ENCODE peak calls at places on chromosomes 7 and 10, in nine cellular contexts. One of them, this sample, is unnamed.

GRCh38 chr10:132626019-132626760 is 88.6 kb downstream of the INPP5A start:
- DNase-seq in smooth muscle cell of the brain vasculature: no peak
- DNase-seq in progenitor cell of endocrine pancreas: no peak
- DNase-seq in T-helper 1 cell: no peak
- DNase-seq in stimulated activated CD4-positive, alpha-beta T cell treated with anti-CD3 and anti-CD28 coated beads, Interleukin-1b, Interleukin-23, amount 100 ng/mL, for 1 hour: no peak
- DNase-seq in CD4-positive, CD25-positive, alpha-beta regulatory T cell: no peak
- DNase-seq in A549: no peak
- DNase-seq in naive thymus-derived CD8-positive, alpha-beta T cell: no peak
- DNase-seq in stimulated activated CD8-positive, alpha-beta memory T cell treated with anti-CD3 and anti-CD28 coated beads, Interleukin-7, amount 100 ng/mL, for 1 hour: no peak
- DNase-seq in this sample: no peak

GRCh38 chr7:55550010-55550409 is 22.3 kb downstream of the VOPP1 start:
- DNase-seq in A549: peak; percentile 48
- DNase-seq in T-helper 1 cell: no peak
- DNase-seq in stimulated activated CD4-positive, alpha-beta T cell treated with anti-CD3 and anti-CD28 coated beads, Interleukin-1b, Interleukin-23, amount 100 ng/mL, for 1 hour: no peak
- DNase-seq in smooth muscle cell of the brain vasculature: no peak
- DNase-seq in CD4-positive, CD25-positive, alpha-beta regulatory T cell: no peak
- DNase-seq in naive thymus-derived CD8-positive, alpha-beta T cell: no peak
- DNase-seq in stimulated activated CD8-positive, alpha-beta memory T cell treated with anti-CD3 and anti-CD28 coated beads, Interleukin-7, amount 100 ng/mL, for 1 hour: no peak
- DNase-seq in progenitor cell of endocrine pancreas: no peak
- DNase-seq in this sample: no peak

GRCh38 chr7:99397632-99397983 is 10.8 kb downstream of the PDAP1 start:
- DNase-seq in CD4-positive, CD25-positive, alpha-beta regulatory T cell: no peak
- DNase-seq in T-helper 1 cell: no peak
- DNase-seq in A549: no peak
- DNase-seq in progenitor cell of endocrine pancreas: no peak
- DNase-seq in smooth muscle cell of the brain vasculature: no peak
- DNase-seq in stimulated activated CD4-positive, alpha-beta T cell treated with anti-CD3 and anti-CD28 coated beads, Interleukin-1b, Interleukin-23, amount 100 ng/mL, for 1 hour: no peak
- DNase-seq in stimulated activated CD8-positive, alpha-beta memory T cell treated with anti-CD3 and anti-CD28 coated beads, Interleukin-7, amount 100 ng/mL, for 1 hour: no peak
- DNase-seq in naive thymus-derived CD8-positive, alpha-beta T cell: no peak
- DNase-seq in this sample: no peak

GRCh38 chr7:48139461-48139860 is 31.8 kb upstream of the ABCA13 start:
- DNase-seq in stimulated activated CD4-positive, alpha-beta T cell treated with anti-CD3 and anti-CD28 coated beads, Interleukin-1b, Interleukin-23, amount 100 ng/mL, for 1 hour: no peak
- DNase-seq in progenitor cell of endocrine pancreas: no peak
- DNase-seq in CD4-positive, CD25-positive, alpha-beta regulatory T cell: no peak
- DNase-seq in A549: peak; percentile 68
- DNase-seq in stimulated activated CD8-positive, alpha-beta memory T cell treated with anti-CD3 and anti-CD28 coated beads, Interleukin-7, amount 100 ng/mL, for 1 hour: no peak
- DNase-seq in naive thymus-derived CD8-positive, alpha-beta T cell: no peak
- DNase-seq in smooth muscle cell of the brain vasculature: no peak
- DNase-seq in T-helper 1 cell: no peak
- DNase-seq in this sample: no peak

GRCh38 chr7:105656922-105657521 is 75.7 kb upstream of the EFCAB10 start:
- DNase-seq in A549: peak; percentile 58
- DNase-seq in stimulated activated CD8-positive, alpha-beta memory T cell treated with anti-CD3 and anti-CD28 coated beads, Interleukin-7, amount 100 ng/mL, for 1 hour: peak; percentile 28
- DNase-seq in progenitor cell of endocrine pancreas: no peak
- DNase-seq in smooth muscle cell of the brain vasculature: no peak
- DNase-seq in naive thymus-derived CD8-positive, alpha-beta T cell: peak; percentile 70
- DNase-seq in T-helper 1 cell: peak; percentile 53
- DNase-seq in stimulated activated CD4-positive, alpha-beta T cell treated with anti-CD3 and anti-CD28 coated beads, Interleukin-1b, Interleukin-23, amount 100 ng/mL, for 1 hour: peak; percentile 42
- DNase-seq in CD4-positive, CD25-positive, alpha-beta regulatory T cell: peak; percentile 54
- DNase-seq in this sample: peak; percentile 56

GRCh38 chr7:25854608-25855497 is 297.1 kb upstream of the NFE2L3 start:
- DNase-seq in naive thymus-derived CD8-positive, alpha-beta T cell: peak; percentile 38
- DNase-seq in stimulated activated CD4-positive, alpha-beta T cell treated with anti-CD3 and anti-CD28 coated beads, Interleukin-1b, Interleukin-23, amount 100 ng/mL, for 1 hour: no peak
- DNase-seq in CD4-positive, CD25-positive, alpha-beta regulatory T cell: no peak
- DNase-seq in smooth muscle cell of the brain vasculature: peak; percentile 99
- DNase-seq in T-helper 1 cell: no peak
- DNase-seq in stimulated activated CD8-positive, alpha-beta memory T cell treated with anti-CD3 and anti-CD28 coated beads, Interleukin-7, amount 100 ng/mL, for 1 hour: no peak
- DNase-seq in A549: peak; percentile 98
- DNase-seq in progenitor cell of endocrine pancreas: peak; percentile 48
- DNase-seq in this sample: no peak

GRCh38 chr10:58436071-58436470 is 50.9 kb downstream of the TFAM start:
- DNase-seq in stimulated activated CD8-positive, alpha-beta memory T cell treated with anti-CD3 and anti-CD28 coated beads, Interleukin-7, amount 100 ng/mL, for 1 hour: no peak
- DNase-seq in stimulated activated CD4-positive, alpha-beta T cell treated with anti-CD3 and anti-CD28 coated beads, Interleukin-1b, Interleukin-23, amount 100 ng/mL, for 1 hour: no peak
- DNase-seq in CD4-positive, CD25-positive, alpha-beta regulatory T cell: no peak
- DNase-seq in progenitor cell of endocrine pancreas: no peak
- DNase-seq in A549: peak; percentile 27
- DNase-seq in naive thymus-derived CD8-positive, alpha-beta T cell: peak; percentile 22
- DNase-seq in T-helper 1 cell: no peak
- DNase-seq in smooth muscle cell of the brain vasculature: no peak
- DNase-seq in this sample: no peak

GRCh38 chr10:36538945-36539586 is 586.3 kb upstream of the ANKRD30A start:
- DNase-seq in stimulated activated CD4-positive, alpha-beta T cell treated with anti-CD3 and anti-CD28 coated beads, Interleukin-1b, Interleukin-23, amount 100 ng/mL, for 1 hour: no peak
- DNase-seq in A549: peak; percentile 73
- DNase-seq in smooth muscle cell of the brain vasculature: peak; percentile 13
- DNase-seq in stimulated activated CD8-positive, alpha-beta memory T cell treated with anti-CD3 and anti-CD28 coated beads, Interleukin-7, amount 100 ng/mL, for 1 hour: no peak
- DNase-seq in naive thymus-derived CD8-positive, alpha-beta T cell: no peak
- DNase-seq in T-helper 1 cell: no peak
- DNase-seq in CD4-positive, CD25-positive, alpha-beta regulatory T cell: no peak
- DNase-seq in progenitor cell of endocrine pancreas: no peak
- DNase-seq in this sample: no peak

GRCh38 chr7:34019431-34019830 is 114.1 kb downstream of the BMPER start:
- DNase-seq in stimulated activated CD8-positive, alpha-beta memory T cell treated with anti-CD3 and anti-CD28 coated beads, Interleukin-7, amount 100 ng/mL, for 1 hour: no peak
- DNase-seq in stimulated activated CD4-positive, alpha-beta T cell treated with anti-CD3 and anti-CD28 coated beads, Interleukin-1b, Interleukin-23, amount 100 ng/mL, for 1 hour: no peak
- DNase-seq in CD4-positive, CD25-positive, alpha-beta regulatory T cell: no peak
- DNase-seq in progenitor cell of endocrine pancreas: no peak
- DNase-seq in naive thymus-derived CD8-positive, alpha-beta T cell: no peak
- DNase-seq in T-helper 1 cell: no peak
- DNase-seq in A549: no peak
- DNase-seq in smooth muscle cell of the brain vasculature: no peak
- DNase-seq in this sample: no peak

GRCh38 chr10:126090911-126091728 is 194.8 kb downstream of the FANK1 start:
- DNase-seq in A549: peak; percentile 72
- DNase-seq in CD4-positive, CD25-positive, alpha-beta regulatory T cell: no peak
- DNase-seq in stimulated activated CD8-positive, alpha-beta memory T cell treated with anti-CD3 and anti-CD28 coated beads, Interleukin-7, amount 100 ng/mL, for 1 hour: no peak
- DNase-seq in progenitor cell of endocrine pancreas: no peak
- DNase-seq in smooth muscle cell of the brain vasculature: peak; percentile 53
- DNase-seq in T-helper 1 cell: no peak
- DNase-seq in naive thymus-derived CD8-positive, alpha-beta T cell: no peak
- DNase-seq in stimulated activated CD4-positive, alpha-beta T cell treated with anti-CD3 and anti-CD28 coated beads, Interleukin-1b, Interleukin-23, amount 100 ng/mL, for 1 hour: no peak
- DNase-seq in this sample: no peak

GRCh38 chr7:94154858-94155257 is 150.7 kb upstream of the BET1 start:
- DNase-seq in progenitor cell of endocrine pancreas: no peak
- DNase-seq in stimulated activated CD4-positive, alpha-beta T cell treated with anti-CD3 and anti-CD28 coated beads, Interleukin-1b, Interleukin-23, amount 100 ng/mL, for 1 hour: no peak
- DNase-seq in naive thymus-derived CD8-positive, alpha-beta T cell: no peak
- DNase-seq in stimulated activated CD8-positive, alpha-beta memory T cell treated with anti-CD3 and anti-CD28 coated beads, Interleukin-7, amount 100 ng/mL, for 1 hour: no peak
- DNase-seq in A549: peak; percentile 13
- DNase-seq in T-helper 1 cell: no peak
- DNase-seq in CD4-positive, CD25-positive, alpha-beta regulatory T cell: no peak
- DNase-seq in smooth muscle cell of the brain vasculature: no peak
- DNase-seq in this sample: no peak